ENCODE peak calls at places on chromosomes 3 and 15, in seven cellular contexts. N is heart right ventricle; S is IMR-90; B is ovary; P is sigmoid colon; O is CD8-positive, alpha-beta T cell; M is hepatocyte. V is an unnamed sample. For H3K4me1 and H3K36me3, the result is how much of the 10 kb centered on the place peaks cover.

GRCh38 chr3:77186319-77186718 is 146.4 kb downstream of the ROBO2 start:
- DNase-seq in N (no peak), S (no peak), B (no peak), P (no peak), O (no peak), M (no peak), V (no peak)

GRCh38 chr15:101559938-101560337 is 70.4 kb upstream of the PCSK6 start:
- DNase-seq in N (no peak), S (no peak), B (no peak), P (peak), O (no peak), M (no peak), V (no peak)

GRCh38 chr3:126446791-126447190 is 28.9 kb downstream of the ZXDC start:
- DNase-seq in N (no peak), S (peak), B (no peak), P (no peak), O (peak), M (no peak), V (no peak)

GRCh38 chr15:20645956-20646355 is 104.4 kb upstream of the GOLGA6L6 start:
- DNase-seq in N (no peak), S (no peak), B (no peak), P (peak), O (no peak), M (no peak), V (no peak)

GRCh38 chr3:73086071-73086494 is 24.6 kb downstream of the EBLN2 start:
- DNase-seq in N (peak), S (peak), B (peak), P (no peak), O (peak), M (peak), V (peak)

GRCh38 chr3:71456826-71457225 is 126.7 kb downstream of the FOXP1 start:
- DNase-seq in N (no peak), S (peak), B (no peak), P (no peak), O (no peak), M (no peak), V (no peak)

GRCh38 chr15:68157074-68157473 is 48.1 kb downstream of the CALML4 start:
- DNase-seq in N (no peak), S (no peak), B (no peak), P (no peak), O (no peak), M (no peak), V (no peak)

GRCh38 chr3:187150599-187150998 is 11.3 kb upstream of the RPL39L start:
- DNase-seq in N (no peak), S (no peak), B (no peak), P (no peak), O (peak), M (no peak), V (peak)

GRCh38 chr3:175005881-175006280 is 146.7 kb downstream of the NAALADL2 start:
- DNase-seq in N (no peak), S (no peak), B (no peak), P (no peak), O (no peak), M (no peak), V (no peak)

GRCh38 chr3:72476139-72476483 is 372.1 kb downstream of the SHQ1 start:
- DNase-seq in N (no peak), S (no peak), B (no peak), P (no peak), O (no peak), M (no peak), V (no peak)

GRCh38 chr3:94967196-94967595 is 904.3 kb downstream of the NSUN3 start:
- DNase-seq in N (no peak), S (no peak), B (peak), P (no peak), O (no peak), M (peak), V (no peak)

GRCh38 chr15:42457445-42458442 is 33.2 kb downstream of the ZNF106 start:
- DNase-seq in N (peak), S (peak), B (peak), P (peak), O (no peak), M (peak), V (no peak)

GRCh38 chr15:59299919-59300617 is 72.6 kb downstream of the MYO1E start:
- DNase-seq in N (peak), S (peak), B (peak), P (peak), O (peak), M (peak), V (peak)

GRCh38 chr3:185561374-185561943 is 9.1 kb upstream of the LIPH start:
- DNase-seq in N (no peak), S (no peak), B (no peak), P (no peak), O (no peak), M (no peak), V (peak)

GRCh38 chr15:69045810-69046209 is 31.3 kb downstream of the NOX5 start:
- DNase-seq in N (no peak), S (peak), B (no peak), P (no peak), O (no peak), M (peak), V (no peak)

GRCh38 chr3:170320471-170321121 is 36.9 kb upstream of the SKIL start:
- DNase-seq in N (no peak), S (peak), B (no peak), P (no peak), O (no peak), M (no peak), V (no peak)

GRCh38 chr3:66396161-66396760 is 104.6 kb downstream of the LRIG1 start:
- DNase-seq in N (no peak), S (no peak), B (no peak), P (peak), O (no peak), M (no peak), V (no peak)

GRCh38 chr15:29622637-29623036 is 199.6 kb downstream of the TJP1 start:
- DNase-seq in N (no peak), S (no peak), B (no peak), P (no peak), O (no peak), M (no peak), V (no peak)

GRCh38 chr15:29618586-29618985 is 203.7 kb downstream of the TJP1 start:
- DNase-seq in N (no peak), S (no peak), B (no peak), P (no peak), O (no peak), M (no peak), V (no peak)

GRCh38 chr15:29621626-29622025 is 200.6 kb downstream of the TJP1 start:
- DNase-seq in N (no peak), S (no peak), B (no peak), P (no peak), O (no peak), M (no peak), V (no peak)

DNA sequence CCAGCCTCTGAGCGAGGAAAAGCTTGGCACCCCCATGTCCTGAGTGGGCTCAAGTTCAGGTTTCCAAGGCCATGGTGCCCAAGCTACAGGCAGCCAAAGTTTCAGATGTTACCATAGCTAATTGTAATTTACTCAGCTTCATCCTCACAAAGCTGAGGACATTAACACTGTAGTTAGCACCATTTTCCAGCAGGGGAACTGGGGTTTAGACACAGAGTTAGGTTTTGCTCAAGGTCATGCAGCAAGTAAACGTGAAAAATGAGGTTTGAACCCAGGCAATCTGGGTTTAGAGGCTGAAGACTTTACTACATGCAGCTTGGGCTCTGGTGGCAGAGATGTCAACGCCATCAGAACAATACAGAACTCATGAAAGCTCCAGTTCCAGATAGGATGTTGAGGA is 199.0 kb downstream of the TJP1 start:
- DNase-seq in N (no peak), S (no peak), B (no peak), P (no peak), O (no peak), M (no peak), V (no peak)
- TF ChIP-seq CTCF in N (no peak), S (no peak), B (no peak), P (no peak), O (no peak), M (no peak), V (no peak)

GRCh38 chr3:52026016-52026415 is 30.3 kb upstream of the RPL29 start:
- DNase-seq in N (peak), S (no peak), B (no peak), P (no peak), O (no peak), M (no peak), V (no peak)

GRCh38 chr3:52023101-52023770 is 27.5 kb upstream of the RPL29 start:
- DNase-seq in N (peak), S (no peak), B (no peak), P (no peak), O (no peak), M (no peak), V (no peak)

GRCh38 chr3:52025453-52025852 is 29.8 kb upstream of the RPL29 start:
- DNase-seq in N (no peak), S (no peak), B (no peak), P (no peak), O (no peak), M (no peak), V (no peak)

GRCh38 chr3:52023860-52024764 is 28.4 kb upstream of the RPL29 start:
- DNase-seq in N (peak), S (no peak), B (no peak), P (no peak), O (no peak), M (no peak), V (no peak)

GRCh38 chr3:52024765-52025452 is 29.2 kb upstream of the RPL29 start:
- DNase-seq in N (no peak), S (no peak), B (no peak), P (no peak), O (no peak), M (no peak), V (no peak)
- H3K4me1 ChIP-seq in N (half or more), S (under half), B (under half), P (under half), O (under half), M (under half), V (under half)

GRCh38 chr3:33523093-33523667 is 83.0 kb upstream of the UBP1 start:
- DNase-seq in N (no peak), S (no peak), B (no peak), P (no peak), O (no peak), M (no peak), V (no peak)
- H3K36me3 ChIP-seq in N (half or more), S (under half), B (under half), P (under half), O (under half), M (under half), V (under half)

GRCh38 chr15:25403771-25404170 is 35.1 kb downstream of the UBE3A start:
- DNase-seq in N (no peak), S (no peak), B (no peak), P (no peak), O (no peak), M (no peak), V (no peak)
- TF ChIP-seq CTCF in N (no peak), S (no peak), B (no peak), P (no peak), O (no peak), M (no peak), V (no peak)

DNA sequence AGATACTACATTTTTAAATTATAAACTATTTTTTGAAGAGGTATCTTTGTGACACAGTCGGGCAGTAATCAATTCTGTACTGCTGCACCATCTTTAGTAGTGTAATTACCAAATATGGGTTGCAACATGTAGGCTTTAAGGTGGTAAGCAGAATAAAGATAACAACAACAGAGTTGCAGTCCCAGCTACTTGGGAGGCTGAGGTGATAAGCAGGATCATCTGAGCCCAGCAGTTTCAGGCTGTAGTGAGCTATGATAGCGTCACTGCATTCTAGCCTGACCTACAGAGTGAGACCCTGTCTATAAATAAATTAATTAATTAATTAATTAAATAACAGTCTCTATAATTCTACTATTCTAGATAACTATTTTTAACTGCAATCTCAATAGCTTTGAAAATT is 6.0 kb downstream of the PLOD2 start:
- DNase-seq in N (no peak), S (no peak), B (no peak), P (no peak), O (no peak), M (no peak), V (no peak)
- H3K4me1 ChIP-seq in N (half or more), S (under half), B (under half), P (half or more), O (under half), M (under half), V (under half)

GRCh38 chr3:196477678-196478077 is 25.9 kb downstream of the RNF168 start:
- DNase-seq in N (no peak), S (no peak), B (no peak), P (no peak), O (no peak), M (no peak), V (no peak)
- H3K36me3 ChIP-seq in N (half or more), S (under half), B (under half), P (under half), O (under half), M (under half), V (under half)

GRCh38 chr3:108322352-108322751 is 26.0 kb downstream of the HHLA2 start:
- DNase-seq in N (no peak), S (no peak), B (no peak), P (no peak), O (peak), M (no peak), V (no peak)
- TF ChIP-seq CTCF in N (no peak), S (peak), B (no peak), P (no peak), O (no peak), M (no peak), V (no peak)

GRCh38 chr3:69749461-69749860 is 10.2 kb downstream of the MITF start:
- DNase-seq in N (no peak), S (peak), B (no peak), P (no peak), O (no peak), M (no peak), V (no peak)
- H3K4me1 ChIP-seq in N (half or more), S (under half), B (under half), P (half or more), O (under half), M (under half), V (under half)

DNA sequence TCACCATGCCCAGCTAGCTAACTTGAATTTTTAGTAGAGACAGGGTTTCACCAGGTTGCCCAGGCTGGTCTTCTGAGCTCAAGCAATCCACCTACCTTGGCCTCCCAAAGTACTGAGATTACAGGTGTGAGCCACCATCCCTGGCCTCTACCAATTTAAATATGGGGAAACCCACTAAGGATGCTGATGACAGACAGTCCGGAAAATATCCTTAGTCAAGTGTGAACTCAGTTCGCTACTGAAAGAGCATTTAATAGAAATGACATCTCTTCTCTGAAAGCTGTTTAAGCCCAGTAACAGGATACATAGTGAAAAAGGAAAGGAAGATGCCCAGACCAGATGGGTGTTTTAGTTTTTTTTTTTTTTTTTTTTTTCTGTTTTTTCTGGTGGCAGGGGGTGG is 7.7 kb upstream of the GRAMD2A start:
- DNase-seq in N (no peak), S (no peak), B (no peak), P (no peak), O (no peak), M (no peak), V (no peak)
- H3K36me3 ChIP-seq in N (half or more), S (half or more), B (under half), P (half or more), O (half or more), M (under half), V (half or more)

DNA sequence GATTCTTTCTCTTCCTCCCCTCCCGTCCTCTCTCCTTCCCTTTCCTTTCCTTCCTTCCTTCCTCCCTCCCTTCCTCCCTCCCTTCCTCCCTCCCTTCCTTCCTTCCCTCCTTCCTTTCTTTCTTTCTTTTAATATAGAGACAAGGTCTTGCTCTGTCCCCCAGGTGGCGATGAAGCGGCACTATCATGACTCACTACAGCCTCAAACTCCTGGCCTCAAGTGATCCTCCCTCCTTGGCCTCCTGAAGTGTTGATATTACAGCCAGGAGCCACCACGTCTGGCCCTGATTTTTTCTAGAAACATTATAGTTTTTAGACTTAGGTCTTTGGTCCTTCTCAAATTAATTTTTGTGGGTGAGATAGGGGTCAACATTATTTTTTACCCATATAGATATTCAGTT is 15.5 kb downstream of the GRM2 start:
- DNase-seq in N (no peak), S (no peak), B (no peak), P (no peak), O (no peak), M (no peak), V (no peak)
- TF ChIP-seq CTCF in N (no peak), S (no peak), B (no peak), P (no peak), O (no peak), M (no peak), V (no peak)

V was measured in mucosa of descending colon.